ENCODE peak calls at places on chromosomes 16 and 17, in six cellular contexts. Z, K, O, L, W and U are unnamed samples.

GRCh38 chr16:2095315-2095853 is 40.3 kb downstream of the PKD1 start:
- DNase-seq in Z (no peak), K (no peak), O (no peak), L (no peak), W (no peak), U (no peak)

GRCh38 chr17:48613862-48614694 is 1.0 kb downstream of the HOXB8 start:
- DNase-seq in Z (no peak), K (no peak), O (no peak), L (no peak), W (no peak), U (no peak)

GRCh38 chr17:47785538-47786123 is 36.0 kb downstream of the OSBPL7 start:
- DNase-seq in Z (no peak), K (no peak), O (no peak), L (no peak), W (no peak), U (no peak)

GRCh38 chr16:397736-398332 is 835 bp downstream of the NME4 start:
- DNase-seq in Z (no peak), K (peak), O (peak), L (no peak), W (no peak), U (no peak)

GRCh38 chr17:44219636-44220210 is at the start of gene UBTF:
- DNase-seq in Z (no peak), K (peak), O (peak), L (no peak), W (peak), U (no peak)

GRCh38 chr16:29030086-29030840 is 45.4 kb downstream of the LAT start:
- DNase-seq in Z (no peak), K (no peak), O (no peak), L (no peak), W (no peak), U (no peak)

GRCh38 chr17:79975498-79976134 is 60.1 kb downstream of the TBC1D16 start:
- DNase-seq in Z (no peak), K (no peak), O (no peak), L (no peak), W (no peak), U (no peak)

GRCh38 chr17:39929657-39930407 is 2.3 kb downstream of the LRRC3C start:
- DNase-seq in Z (no peak), K (no peak), O (no peak), L (no peak), W (no peak), U (peak)

GRCh38 chr16:48184681-48185080 is 28.9 kb upstream of the ABCC12 start:
- DNase-seq in Z (no peak), K (no peak), O (no peak), L (no peak), W (no peak), U (no peak)

GRCh38 chr16:88878967-88879787 is 12.7 kb upstream of the PABPN1L start:
- DNase-seq in Z (no peak), K (no peak), O (no peak), L (no peak), W (no peak), U (no peak)

GRCh38 chr17:18056214-18056613 is 17.0 kb downstream of the GID4 start:
- DNase-seq in Z (no peak), K (no peak), O (no peak), L (no peak), W (no peak), U (no peak)